ENCODE peak calls at places on chromosomes 11 and 22, in eight cellular contexts. N is pancreas, X is neural progenitor cell, Z is GM12864, O is fibroblast of pulmonary artery, A is AG04450, L is uterus, C is IMR-90. Y is an unnamed sample.
A peak's percentile ranks its signal among the peaks of the same experiment; 100 is the strongest.

GRCh38 chr22:22210375-22210774 is 34.2 kb upstream of the VPREB1 start:
- DNase-seq in C (peak; percentile 85), O (peak; percentile 54), Z (peak; percentile 56), A (peak; percentile 20), L (no peak), X (no peak), N (no peak), Y (peak; percentile 93)

GRCh38 chr11:43359432-43359818 is 705 bp downstream of the TTC17 start:
- DNase-seq in X (no peak), N (no peak), L (no peak), A (no peak), C (peak; percentile 28), O (peak; percentile 35), Z (peak; percentile 57), Y (peak; percentile 44)

GRCh38 chr11:112734207-112734606 is 227.0 kb upstream of the NCAM1 start:
- DNase-seq in L (no peak), A (no peak), O (peak; percentile 56), C (peak; percentile 8), X (peak; percentile 76), Z (no peak), N (no peak), Y (peak; percentile 51)

GRCh38 chr11:119531623-119532022 is 108.7 kb upstream of the THY1 start:
- DNase-seq in C (no peak), N (no peak), X (no peak), L (no peak), Z (no peak), O (no peak), A (no peak), Y (no peak)

GRCh38 chr22:49100316-49100715 is 727.4 kb downstream of the BRD1 start:
- DNase-seq in X (no peak), C (no peak), N (no peak), O (no peak), A (no peak), L (no peak), Z (no peak), Y (no peak)

GRCh38 chr11:61531033-61531432 is 22.5 kb downstream of the LRRC10B start:
- DNase-seq in X (no peak), N (no peak), C (no peak), A (no peak), O (no peak), Z (no peak), L (no peak), Y (no peak)

GRCh38 chr11:2289859-2290258 is 11.9 kb downstream of the C11orf21 start:
- DNase-seq in N (no peak), C (no peak), O (no peak), Z (no peak), A (no peak), X (no peak), L (peak; percentile 7), Y (no peak)

GRCh38 chr22:35685731-35686130 is 31.9 kb upstream of the APOL5 start:
- DNase-seq in C (peak; percentile 50), Z (no peak), N (no peak), X (no peak), L (no peak), A (no peak), O (peak; percentile 23), Y (peak; percentile 27)

GRCh38 chr11:64299847-64300648 is at the start of gene CATSPERZ:
- DNase-seq in Z (no peak), L (no peak), C (no peak), N (peak; percentile 60), A (no peak), X (no peak), O (no peak), Y (no peak)

GRCh38 chr22:25965331-25965730 is 203.9 kb upstream of the SEZ6L start:
- DNase-seq in A (no peak), Z (no peak), L (no peak), C (no peak), O (no peak), N (no peak), X (no peak), Y (no peak)

GRCh38 chr11:22536036-22536435 is 89.6 kb downstream of the FANCF start:
- DNase-seq in A (no peak), X (no peak), L (no peak), C (no peak), Z (no peak), O (peak; percentile 1), N (no peak), Y (peak; percentile 61)

GRCh38 chr11:10778217-10778970 is 27.3 kb downstream of the CTR9 start:
- DNase-seq in Z (no peak), O (peak; percentile 80), L (peak; percentile 64), X (no peak), A (peak; percentile 54), N (no peak), C (peak; percentile 95), Y (no peak)

DNA sequence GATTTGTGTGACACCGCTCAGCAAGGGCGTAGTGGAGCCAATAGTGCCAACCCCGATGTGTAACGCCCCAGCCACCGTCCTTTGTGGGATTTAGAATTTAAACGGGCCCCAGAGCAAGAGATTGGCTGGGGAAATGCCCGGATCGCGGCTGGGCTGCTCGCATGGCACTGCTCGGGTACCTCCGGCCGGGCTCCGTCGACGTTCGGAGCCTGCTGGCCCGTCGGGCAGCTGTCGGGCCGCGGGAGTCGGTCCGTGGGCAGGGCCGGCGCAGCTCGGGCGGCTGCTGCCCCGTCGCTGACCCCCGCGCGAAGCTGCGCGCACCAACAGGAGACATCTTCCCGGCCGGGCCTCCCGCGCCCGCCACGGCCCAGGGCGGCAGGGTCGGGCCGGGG is 1.4 kb upstream of the KDM2A start:
- DNase-seq in A (no peak), L (peak; percentile 41), Z (no peak), O (no peak), X (peak; percentile 62), C (no peak), N (peak; percentile 60), Y (no peak)
- H3K4me3 ChIP-seq in A (no peak overlapping the region), L (no peak overlapping the region), Z (peak overlapping the region; percentile 59), O (no peak overlapping the region), X (peak overlapping the region; percentile 41), C (no peak overlapping the region), N (no peak overlapping the region), Y (no peak overlapping the region)

DNA sequence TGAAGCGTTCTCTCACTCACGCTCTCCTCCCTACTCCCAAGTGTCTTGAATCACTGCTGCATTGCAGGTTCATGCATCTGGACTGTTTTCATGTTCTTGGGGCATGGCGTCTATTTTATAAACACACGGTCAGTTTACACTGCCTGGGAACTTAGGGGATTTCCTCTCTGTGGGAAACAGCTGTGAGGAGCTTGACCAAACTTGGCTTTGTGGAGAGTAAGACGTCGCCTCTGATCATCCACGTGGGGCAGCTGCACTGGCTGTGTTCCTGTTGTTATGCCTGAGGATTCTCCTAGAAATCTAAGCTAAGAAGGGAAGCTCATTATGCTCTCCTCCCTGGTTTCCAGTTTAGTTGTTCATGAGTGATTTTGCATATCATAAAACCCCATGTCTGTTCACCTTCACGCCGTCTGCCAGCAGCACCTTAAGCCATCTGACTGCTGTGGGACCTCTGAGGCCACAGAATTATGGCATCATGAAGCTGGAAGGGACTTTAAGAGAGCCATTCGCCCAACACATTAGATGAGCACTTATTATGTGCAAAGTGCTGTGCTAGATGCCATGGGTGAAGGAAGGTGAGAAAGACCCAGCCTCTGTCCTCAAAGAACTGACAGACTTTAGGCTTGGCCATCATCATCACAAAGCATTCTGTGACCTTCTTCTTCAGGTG is 38.8 kb upstream of the POU2AF1 start:
- DNase-seq in X (no peak), Z (peak; percentile 77), C (peak; percentile 99), A (peak; percentile 98), O (peak; percentile 55), L (peak; percentile 60), N (no peak), Y (no peak)
- TF ChIP-seq CTCF in X (no peak), Z (no peak), C (no peak), A (no peak), O (no peak), L (no peak), N (no peak), Y (no peak)

GRCh38 chr11:122100222-122101080 is 15.6 kb downstream of the BLID start:
- DNase-seq in A (peak; percentile 38), N (peak; percentile 33), C (peak; percentile 68), Z (no peak), O (peak; percentile 80), X (peak; percentile 74), L (peak; percentile 69), Y (peak; percentile 53)

GRCh38 chr11:122101625-122102291 is 14.3 kb downstream of the BLID start:
- DNase-seq in C (peak; percentile 85), A (peak; percentile 53), O (peak; percentile 89), L (peak; percentile 74), X (peak; percentile 86), Z (no peak), N (peak; percentile 33), Y (peak; percentile 78)

GRCh38 chr11:122103366-122103765 is 12.6 kb downstream of the BLID start:
- DNase-seq in O (no peak), X (no peak), Z (no peak), C (peak; percentile 61), A (no peak), N (no peak), L (no peak), Y (peak; percentile 72)

GRCh38 chr11:122104381-122104780 is 11.6 kb downstream of the BLID start:
- DNase-seq in Z (no peak), X (no peak), O (no peak), N (no peak), C (no peak), A (no peak), L (no peak), Y (no peak)

DNA sequence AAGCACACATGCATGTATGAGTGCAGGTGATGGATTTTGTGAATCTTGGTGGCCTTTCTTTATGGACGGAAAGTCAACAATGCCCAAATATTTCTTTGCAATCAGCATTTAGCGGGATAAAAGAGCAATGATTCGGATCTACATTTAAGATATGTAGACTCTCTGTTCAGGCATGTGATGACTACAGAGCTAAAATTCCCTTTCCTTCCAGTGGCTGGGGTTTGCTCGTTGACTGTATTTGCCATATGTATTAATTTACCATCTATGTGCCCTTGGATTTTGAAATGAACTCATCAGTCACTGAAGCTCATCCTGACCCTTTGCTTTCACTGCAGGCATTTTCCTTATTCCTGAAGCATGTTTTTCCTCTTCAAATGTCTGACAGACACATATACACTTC is 13.6 kb downstream of the BLID start:
- DNase-seq in N (no peak), O (no peak), C (peak; percentile 54), A (no peak), X (no peak), L (no peak), Z (no peak), Y (no peak)
- H3K4me3 ChIP-seq in N (no peak overlapping the region), O (peak overlapping the region; percentile 65), C (peak overlapping the region; percentile 91), A (peak overlapping the region; percentile 79), X (no peak overlapping the region), L (no peak overlapping the region), Z (no peak overlapping the region), Y (no peak overlapping the region)

GRCh38 chr11:111098091-111098490 is 147.4 kb upstream of the POU2AF2 start:
- DNase-seq in O (no peak), X (no peak), N (no peak), A (no peak), Z (no peak), C (no peak), L (no peak), Y (no peak)

GRCh38 chr11:111107501-111107900 is 138.0 kb upstream of the POU2AF2 start:
- DNase-seq in L (no peak), X (no peak), N (no peak), Z (no peak), O (no peak), A (no peak), C (no peak), Y (no peak)

GRCh38 chr11:111097191-111097590 is 148.3 kb upstream of the POU2AF2 start:
- DNase-seq in O (peak; percentile 66), C (peak; percentile 62), Z (no peak), N (no peak), L (peak; percentile 57), X (peak; percentile 3), A (peak; percentile 46), Y (peak; percentile 50)

GRCh38 chr11:111105566-111105965 is 140.0 kb upstream of the POU2AF2 start:
- DNase-seq in Z (no peak), L (no peak), O (no peak), C (peak; percentile 69), X (no peak), N (no peak), A (no peak), Y (peak; percentile 16)

GRCh38 chr11:111101836-111102235 is 143.7 kb upstream of the POU2AF2 start:
- DNase-seq in L (no peak), N (no peak), X (no peak), A (no peak), O (no peak), C (no peak), Z (no peak), Y (no peak)
- TF ChIP-seq CTCF in L (no peak), N (no peak), X (no peak), A (no peak), O (no peak), C (no peak), Z (no peak), Y (no peak)

Y was measured in epithelial cell of esophagus.